ENCODE peak calls at places on chromosomes 6 and 20, in four cellular contexts. T is IMR-90; N is stimulated activated CD8-positive, alpha-beta memory T cell treated with anti-CD3 and anti-CD28 coated beads, Interleukin-15, amount 100 ng/mL, for 24 hours; X is CD4-positive, alpha-beta T cell. D is an unnamed sample.

GRCh38 chr20:59351148-59352040 is 51.0 kb downstream of the EDN3 start:
- DNase-seq in N (no peak), X (no peak), T (no peak), D (no peak)

GRCh38 chr6:160387887-160388286 is 39.7 kb downstream of the SLC22A3 start:
- DNase-seq in T (no peak), N (no peak), X (no peak), D (no peak)

GRCh38 chr20:50409495-50409894 is 100.7 kb upstream of the PTPN1 start:
- DNase-seq in N (no peak), X (no peak), T (no peak), D (no peak)

GRCh38 chr20:36394340-36394965 is 88.3 kb downstream of the DLGAP4 start:
- DNase-seq in N (no peak), T (no peak), X (no peak), D (no peak)

GRCh38 chr6:6820688-6821238 is 232.2 kb downstream of the LY86 start:
- DNase-seq in T (no peak), N (no peak), X (no peak), D (no peak)

GRCh38 chr20:22106308-22106938 is 401.0 kb downstream of the PAX1 start:
- DNase-seq in X (no peak), N (no peak), T (no peak), D (no peak)

GRCh38 chr6:62808575-62809293 is 402.5 kb upstream of the FKBP1C start:
- DNase-seq in T (no peak), X (no peak), N (no peak), D (no peak)

GRCh38 chr20:63016514-63017075 is 9.8 kb upstream of the BHLHE23 start:
- DNase-seq in N (no peak), T (no peak), X (no peak), D (no peak)

GRCh38 chr6:106145741-106146227 is 59.6 kb downstream of the PRDM1 start:
- DNase-seq in T (peak), X (no peak), N (no peak), D (no peak)

GRCh38 chr6:106128981-106129761 is 43.0 kb downstream of the PRDM1 start:
- DNase-seq in T (peak), N (no peak), X (no peak), D (no peak)

GRCh38 chr6:107757910-107758309 is 66.2 kb downstream of the SCML4 start:
- DNase-seq in N (no peak), T (no peak), X (no peak), D (no peak)

GRCh38 chr6:40410792-40411191 is 176.4 kb downstream of the LRFN2 start:
- DNase-seq in X (no peak), T (no peak), N (no peak), D (no peak)

GRCh38 chr6:97841763-97842162 is 558.7 kb upstream of the MMS22L start:
- DNase-seq in X (no peak), T (no peak), N (no peak), D (no peak)

GRCh38 chr6:129351807-129352206 is 358.2 kb downstream of the ARHGAP18 start:
- DNase-seq in N (no peak), X (no peak), T (peak), D (no peak)

GRCh38 chr6:53112404-53112803 is 36.2 kb downstream of the GCM1 start:
- DNase-seq in T (no peak), N (no peak), X (no peak), D (no peak)

GRCh38 chr6:118187568-118188164 is 280.6 kb downstream of the SLC35F1 start:
- DNase-seq in X (no peak), N (no peak), T (no peak), D (no peak)

GRCh38 chr20:25476106-25477105 is 68.9 kb downstream of the GINS1 start:
- DNase-seq in N (no peak), T (no peak), X (no peak), D (no peak)

GRCh38 chr6:26187981-26188635 is 100.9 kb downstream of the HFE start:
- DNase-seq in T (peak), N (no peak), X (peak), D (no peak)

GRCh38 chr6:158605266-158605878 is 39.2 kb downstream of the DYNLT1 start:
- DNase-seq in X (peak), T (peak), N (no peak), D (no peak)

GRCh38 chr6:62974452-62974851 is 236.8 kb upstream of the FKBP1C start:
- DNase-seq in T (no peak), N (no peak), X (no peak), D (no peak)

GRCh38 chr6:40611912-40612311 is 24.7 kb upstream of the LRFN2 start:
- DNase-seq in T (no peak), N (no peak), X (no peak), D (no peak)

GRCh38 chr20:23195635-23196034 is 109.5 kb upstream of the CD93 start:
- DNase-seq in X (no peak), T (no peak), N (no peak), D (no peak)

GRCh38 chr6:34319471-34319885 is 70.7 kb upstream of the SMIM29 start:
- DNase-seq in T (no peak), X (no peak), N (no peak), D (no peak)

GRCh38 chr20:59577809-59578601 is 26.3 kb upstream of the PHACTR3 start:
- DNase-seq in N (no peak), T (no peak), X (no peak), D (no peak)

GRCh38 chr20:57579898-57580447 is 19.1 kb downstream of the PCK1 start:
- DNase-seq in N (no peak), X (no peak), T (no peak), D (no peak)

GRCh38 chr6:161101517-161101916 is 109.9 kb downstream of the MAP3K4 start:
- DNase-seq in N (no peak), T (peak), X (no peak), D (no peak)

GRCh38 chr6:32406857-32407256 is at the start of gene BTNL2:
- DNase-seq in T (no peak), N (no peak), X (no peak), D (no peak)

GRCh38 chr6:126063512-126064146 is 77.3 kb downstream of the TRMT11 start:
- DNase-seq in X (no peak), T (peak), N (no peak), D (no peak)

GRCh38 chr20:44683263-44684046 is 31.7 kb upstream of the CCN5 start:
- DNase-seq in N (peak), X (peak), T (peak), D (peak)

GRCh38 chr6:1136415-1136774 is 175.5 kb upstream of the FOXQ1 start:
- DNase-seq in T (peak), X (no peak), N (no peak), D (no peak)

GRCh38 chr6:42028234-42029061 is 21.9 kb upstream of the TAF8 start:
- DNase-seq in N (no peak), X (no peak), T (peak), D (no peak)

GRCh38 chr6:117404548-117404947 is 21.2 kb downstream of the ROS1 start:
- DNase-seq in T (peak), N (no peak), X (no peak), D (no peak)

GRCh38 chr20:63118786-63119450 is 97.0 kb downstream of the YTHDF1 start:
- DNase-seq in T (no peak), X (no peak), N (no peak), D (no peak)

GRCh38 chr6:154356690-154357089 is at the start of gene IPCEF1:
- DNase-seq in N (no peak), X (no peak), T (no peak), D (peak)

GRCh38 chr20:57437672-57438330 is 46.6 kb downstream of the RBM38 start:
- DNase-seq in T (no peak), N (no peak), X (no peak), D (no peak)

GRCh38 chr6:99588618-99589289 is 17.9 kb upstream of the PRDM13 start:
- DNase-seq in T (peak), X (peak), N (no peak), D (peak)